ENCODE peak calls at places on chromosomes 7 and 10, in seven cellular contexts. W, C, N, O, Z, T and I are unnamed samples.

GRCh38 chr7:123633553-123633952 is 22.1 kb upstream of the LMOD2 start:
- DNase-seq in Z (no peak), O (no peak), C (no peak), T (no peak), W (no peak), N (peak; percentile 31), I (no peak)

GRCh38 chr10:113565364-113565763 is 12.5 kb downstream of the HABP2 start:
- DNase-seq in Z (no peak), O (no peak), N (no peak), C (no peak), T (no peak), W (no peak), I (no peak)

GRCh38 chr7:131900785-131901287 is 344.4 kb upstream of the PODXL start:
- DNase-seq in Z (no peak), W (no peak), N (no peak), O (no peak), C (no peak), T (no peak), I (no peak)

GRCh38 chr7:102431617-102432298 is 1.6 kb upstream of the ORAI2 start:
- DNase-seq in O (no peak), C (peak; percentile 52), T (no peak), W (no peak), N (no peak), Z (peak; percentile 12), I (no peak)

GRCh38 chr7:127504715-127505114 is 80.7 kb downstream of the GCC1 start:
- DNase-seq in O (peak; percentile 25), Z (no peak), N (no peak), C (no peak), W (peak; percentile 2), T (peak; percentile 35), I (no peak)

GRCh38 chr10:14723052-14723689 is 51.5 kb downstream of the FAM107B start:
- DNase-seq in Z (no peak), T (no peak), W (no peak), C (no peak), O (no peak), N (no peak), I (no peak)

GRCh38 chr10:124087672-124088634 is 5.4 kb downstream of the CHST15 start:
- DNase-seq in W (no peak), C (no peak), N (no peak), Z (no peak), T (no peak), O (peak; percentile 42), I (no peak)

GRCh38 chr7:69677905-69678793 is 79.9 kb downstream of the AUTS2 start:
- DNase-seq in Z (no peak), T (peak; percentile 31), C (no peak), N (no peak), O (no peak), W (no peak), I (no peak)

GRCh38 chr10:33661580-33662269 is 327.3 kb upstream of the NRP1 start:
- DNase-seq in C (no peak), W (peak; percentile 3), N (peak; percentile 79), O (peak; percentile 33), T (no peak), Z (no peak), I (peak; percentile 93)